ENCODE peak calls at places on chromosomes 7 and 10, in ten cellular contexts. J, V, P, C, N, Y, M, K, U and R are unnamed samples.

GRCh38 chr10:117320050-117320665 is 55.1 kb downstream of the PDZD8 start:
- DNase-seq in K (peak), M (no peak), J (peak), P (no peak), Y (no peak), N (no peak), V (peak), U (no peak), C (peak), R (no peak)

GRCh38 chr10:126521354-126521753 is 133.1 kb upstream of the ADAM12 start:
- DNase-seq in C (peak), K (no peak), N (no peak), M (no peak), U (no peak), V (no peak), J (no peak), P (no peak), Y (no peak), R (no peak)

GRCh38 chr10:47214520-47214919 is 85.5 kb upstream of the GDF10 start:
- DNase-seq in P (no peak), Y (no peak), N (no peak), U (no peak), C (no peak), V (no peak), M (no peak), K (no peak), J (no peak), R (no peak)

GRCh38 chr7:139108256-139109187 is 998 bp downstream of the ZC3HAV1 start:
- DNase-seq in J (peak), Y (no peak), K (no peak), M (no peak), P (no peak), U (peak), V (peak), C (peak), N (peak), R (no peak)

GRCh38 chr7:2006231-2006771 is 226.4 kb downstream of the MAD1L1 start:
- DNase-seq in K (no peak), J (no peak), U (no peak), M (no peak), Y (no peak), N (no peak), P (no peak), C (no peak), V (no peak), R (no peak)

GRCh38 chr10:16992611-16993119 is 136.9 kb downstream of the CUBN start:
- DNase-seq in M (no peak), N (no peak), C (peak), Y (no peak), K (peak), U (no peak), V (no peak), J (no peak), P (no peak), R (no peak)

GRCh38 chr10:19332304-19332703 is 283.7 kb downstream of the MALRD1 start:
- DNase-seq in K (no peak), Y (no peak), C (no peak), M (no peak), P (no peak), N (no peak), U (no peak), V (no peak), J (no peak), R (no peak)

GRCh38 chr10:30505543-30506298 is 71.7 kb downstream of the MAP3K8 start:
- DNase-seq in P (no peak), M (no peak), U (no peak), V (no peak), K (no peak), C (no peak), Y (no peak), J (no peak), N (no peak), R (no peak)

GRCh38 chr7:33932832-33933468 is 27.6 kb downstream of the BMPER start:
- DNase-seq in U (peak), Y (no peak), K (peak), P (peak), M (peak), J (peak), N (peak), V (peak), C (peak), R (peak)

GRCh38 chr7:33937871-33938270 is 32.5 kb downstream of the BMPER start:
- DNase-seq in K (no peak), C (no peak), J (no peak), M (no peak), P (no peak), Y (no peak), U (no peak), N (no peak), V (no peak), R (no peak)

GRCh38 chr7:33928986-33929385 is 23.6 kb downstream of the BMPER start:
- DNase-seq in K (no peak), V (no peak), Y (no peak), J (no peak), M (no peak), P (no peak), N (no peak), U (no peak), C (no peak), R (no peak)

GRCh38 chr7:33932221-33932620 is 26.9 kb downstream of the BMPER start:
- DNase-seq in Y (no peak), M (no peak), U (no peak), V (no peak), P (no peak), K (no peak), J (no peak), N (no peak), C (no peak), R (no peak)

GRCh38 chr7:33933611-33934281 is 28.4 kb downstream of the BMPER start:
- DNase-seq in P (no peak), K (peak), C (peak), N (no peak), V (no peak), J (no peak), U (no peak), Y (no peak), M (peak), R (no peak)
- TF ChIP-seq CTCF in P (no peak), K (no peak), C (no peak), N (no peak), V (no peak), J (no peak), U (no peak), Y (no peak), M (no peak), R (no peak)

DNA sequence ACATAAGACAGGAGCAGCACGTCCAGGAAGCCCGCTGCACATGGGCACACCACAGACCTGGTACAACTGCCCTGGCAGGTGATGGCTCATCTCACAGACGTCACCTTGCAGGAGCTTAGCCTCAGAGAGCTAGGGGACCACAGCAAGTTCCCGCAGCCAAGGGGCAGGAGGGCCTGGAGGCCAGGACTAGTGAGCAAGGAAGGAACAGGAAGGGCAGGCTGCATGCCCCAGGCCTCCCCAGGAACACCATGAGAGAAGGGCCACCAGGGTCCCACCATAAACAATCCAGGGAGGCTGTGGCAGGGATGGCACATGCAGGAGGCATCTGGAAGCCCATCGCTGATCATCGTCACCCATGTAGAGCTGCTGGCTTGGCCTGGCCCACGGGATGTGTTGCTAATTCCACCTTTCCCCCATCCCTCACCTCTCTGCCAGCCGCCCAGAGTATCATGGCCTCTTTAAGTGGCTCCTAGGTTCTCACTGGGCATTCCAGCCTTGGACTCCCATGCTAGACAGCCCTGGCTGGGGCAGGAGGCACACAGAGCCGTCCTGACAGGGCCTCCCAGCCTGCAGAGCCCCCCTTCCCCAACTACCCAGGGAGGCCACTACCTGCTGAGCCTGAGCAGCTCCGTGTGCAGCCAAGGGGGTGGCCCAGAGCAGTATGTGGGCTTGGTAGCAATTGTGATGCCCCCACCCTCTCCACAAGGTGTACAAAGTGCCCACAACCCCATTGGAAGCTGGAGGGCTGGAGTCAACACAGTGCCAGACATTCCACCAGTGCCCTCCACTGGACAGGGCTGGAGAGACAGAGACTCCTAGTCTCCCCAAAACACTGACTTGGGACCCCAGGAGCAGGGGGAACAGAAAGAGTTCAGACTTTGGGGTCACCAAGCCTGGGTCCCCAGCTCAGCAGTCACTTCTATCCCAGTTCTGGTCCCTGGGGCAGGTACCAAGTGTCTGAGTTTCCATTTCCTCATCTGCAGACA is 35.5 kb downstream of the GRID1 start:
- DNase-seq in M (no peak), N (no peak), U (no peak), Y (no peak), K (no peak), J (no peak), V (no peak), C (no peak), P (no peak), R (no peak)
- TF ChIP-seq CTCF in M (no peak), N (no peak), U (no peak), Y (no peak), K (peak), J (no peak), V (no peak), C (no peak), P (no peak), R (no peak)

DNA sequence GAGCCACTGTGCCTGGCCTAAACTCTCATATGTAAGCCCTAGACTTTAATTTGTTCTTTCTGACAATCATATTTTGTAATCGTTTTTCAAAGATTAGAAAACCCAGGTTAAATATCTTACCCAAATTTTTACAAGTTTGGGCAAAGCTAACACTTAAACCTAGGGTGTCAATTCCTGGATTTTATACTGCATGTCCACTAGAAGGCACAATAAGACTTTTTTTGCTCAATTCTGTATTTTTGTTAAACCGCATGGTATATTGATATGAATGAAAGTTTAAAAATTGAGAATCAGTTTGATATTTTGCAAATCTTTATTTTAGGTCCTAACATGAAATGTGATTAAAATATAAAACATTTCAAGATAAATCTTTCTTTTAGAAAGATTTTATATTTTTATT is 29.3 kb downstream of the DYNC2I1 start:
- DNase-seq in P (no peak), K (no peak), C (peak), Y (no peak), V (no peak), J (no peak), N (no peak), U (no peak), M (no peak), R (no peak)
- TF ChIP-seq CTCF in P (peak), K (peak), C (peak), Y (no peak), V (peak), J (no peak), N (no peak), U (peak), M (peak), R (peak)

GRCh38 chr10:76970795-76971519 is 666.7 kb downstream of the KCNMA1 start:
- DNase-seq in V (no peak), J (no peak), C (no peak), M (no peak), K (no peak), U (no peak), Y (no peak), N (no peak), P (no peak), R (no peak)
- TF ChIP-seq CTCF in V (no peak), J (no peak), C (no peak), M (no peak), K (no peak), U (no peak), Y (no peak), N (no peak), P (no peak), R (no peak)